ENCODE peak calls at places on chromosomes 6 and 20, in eight cellular contexts. U is stomach; E is fibroblast of lung; O is effector memory CD4-positive, alpha-beta T cell; F is upper lobe of right lung; K is GM23248; T is cardiac fibroblast; J is HFF-Myc. X is an unnamed sample.

GRCh38 chr6:133939778-133940667 is 13.0 kb upstream of the TBPL1 start:
- DNase-seq in U (no peak), K (no peak), E (no peak), F (no peak), T (no peak), J (no peak), O (no peak), X (no peak)

GRCh38 chr6:158819213-158819976 is at the start of gene EZR:
- DNase-seq in T (peak), O (peak), K (peak), E (peak), J (no peak), U (peak), F (peak), X (peak)

GRCh38 chr20:53016534-53017042 is 44.4 kb downstream of the TSHZ2 start:
- DNase-seq in O (no peak), U (no peak), K (no peak), F (no peak), J (no peak), E (no peak), T (no peak), X (no peak)

GRCh38 chr20:32316667-32317066 is 39.2 kb downstream of the KIF3B start:
- DNase-seq in J (no peak), O (no peak), T (no peak), F (no peak), K (peak), U (no peak), E (no peak), X (peak)

GRCh38 chr6:4797590-4797989 is 21.4 kb downstream of the CDYL start:
- DNase-seq in K (peak), T (no peak), F (no peak), U (no peak), J (no peak), E (peak), O (no peak), X (peak)

GRCh38 chr6:4256969-4257368 is 121.6 kb upstream of the ECI2 start:
- DNase-seq in U (no peak), F (no peak), T (no peak), E (peak), O (no peak), J (no peak), K (peak), X (no peak)

GRCh38 chr6:157001716-157002115 is 224.5 kb downstream of the ARID1B start:
- DNase-seq in J (no peak), K (no peak), T (no peak), O (no peak), F (no peak), U (no peak), E (no peak), X (no peak)

GRCh38 chr6:156010-156409 is 136.3 kb upstream of the DUSP22 start:
- DNase-seq in U (no peak), T (no peak), F (no peak), J (no peak), O (no peak), E (no peak), K (no peak), X (peak)

GRCh38 chr6:5652738-5653137 is 354.0 kb downstream of the NRN1 start:
- DNase-seq in K (no peak), F (no peak), J (no peak), E (no peak), O (no peak), U (no peak), T (no peak), X (no peak)

GRCh38 chr6:33198853-33199436 is 1.5 kb downstream of the RXRB start:
- DNase-seq in T (no peak), E (no peak), K (no peak), F (peak), J (no peak), O (no peak), U (no peak), X (no peak)

GRCh38 chr6:120899932-120900331 is 434.3 kb downstream of the TBC1D32 start:
- DNase-seq in T (no peak), E (no peak), K (no peak), J (no peak), U (no peak), F (no peak), O (no peak), X (no peak)

GRCh38 chr20:54275359-54276108 is 67.6 kb downstream of the PFDN4 start:
- DNase-seq in U (no peak), F (no peak), T (no peak), J (no peak), O (no peak), K (no peak), E (no peak), X (no peak)

GRCh38 chr6:51024126-51024525 is 205.5 kb downstream of the TFAP2B start:
- DNase-seq in O (no peak), T (no peak), J (no peak), K (no peak), F (no peak), E (no peak), U (no peak), X (no peak)

GRCh38 chr6:135936606-135937005 is 85.1 kb downstream of the PDE7B start:
- DNase-seq in E (peak), O (no peak), J (peak), T (peak), K (peak), U (no peak), F (no peak), X (peak)

GRCh38 chr6:42162812-42163211 is 10.4 kb upstream of the GUCA1A start:
- DNase-seq in J (no peak), O (no peak), F (no peak), E (no peak), K (no peak), T (no peak), U (no peak), X (no peak)

GRCh38 chr6:10626154-10626741 is 68.2 kb downstream of the C6orf52 start:
- DNase-seq in E (no peak), J (no peak), T (no peak), O (no peak), K (no peak), U (no peak), F (no peak), X (no peak)

GRCh38 chr6:84317463-84317862 is 90.0 kb upstream of the CEP162 start:
- DNase-seq in O (no peak), F (no peak), K (no peak), J (no peak), T (no peak), U (no peak), E (no peak), X (no peak)

GRCh38 chr6:147204060-147204785 is at the start of gene STXBP5:
- DNase-seq in J (no peak), K (peak), U (peak), O (peak), F (peak), E (peak), T (peak), X (peak)

GRCh38 chr6:88220493-88220892 is 54.3 kb upstream of the CNR1 start:
- DNase-seq in E (peak), T (peak), U (no peak), J (no peak), O (no peak), K (peak), F (no peak), X (peak)

GRCh38 chr6:154478691-154479090 is 31.8 kb downstream of the CNKSR3 start:
- DNase-seq in F (no peak), E (peak), J (no peak), U (no peak), T (no peak), K (peak), O (no peak), X (no peak)
- H3K4me3 ChIP-seq in F (no peak), E (no peak), J (peak), U (no peak), T (no peak), K (peak), O (no peak), X (no peak)

GRCh38 chr6:30769853-30770160 is 25.5 kb upstream of the IER3 start:
- DNase-seq in T (no peak), O (no peak), E (no peak), U (no peak), K (no peak), F (no peak), J (no peak), X (no peak)

GRCh38 chr6:30770164-30770563 is 25.8 kb upstream of the IER3 start:
- DNase-seq in J (no peak), E (peak), T (no peak), K (peak), O (no peak), U (no peak), F (no peak), X (peak)

GRCh38 chr6:30768634-30769087 is 24.3 kb upstream of the IER3 start:
- DNase-seq in J (no peak), O (no peak), T (no peak), F (no peak), U (no peak), K (peak), E (peak), X (no peak)

GRCh38 chr6:30770592-30770991 is 26.2 kb upstream of the IER3 start:
- DNase-seq in J (no peak), U (no peak), E (no peak), F (no peak), T (no peak), O (no peak), K (no peak), X (no peak)

DNA sequence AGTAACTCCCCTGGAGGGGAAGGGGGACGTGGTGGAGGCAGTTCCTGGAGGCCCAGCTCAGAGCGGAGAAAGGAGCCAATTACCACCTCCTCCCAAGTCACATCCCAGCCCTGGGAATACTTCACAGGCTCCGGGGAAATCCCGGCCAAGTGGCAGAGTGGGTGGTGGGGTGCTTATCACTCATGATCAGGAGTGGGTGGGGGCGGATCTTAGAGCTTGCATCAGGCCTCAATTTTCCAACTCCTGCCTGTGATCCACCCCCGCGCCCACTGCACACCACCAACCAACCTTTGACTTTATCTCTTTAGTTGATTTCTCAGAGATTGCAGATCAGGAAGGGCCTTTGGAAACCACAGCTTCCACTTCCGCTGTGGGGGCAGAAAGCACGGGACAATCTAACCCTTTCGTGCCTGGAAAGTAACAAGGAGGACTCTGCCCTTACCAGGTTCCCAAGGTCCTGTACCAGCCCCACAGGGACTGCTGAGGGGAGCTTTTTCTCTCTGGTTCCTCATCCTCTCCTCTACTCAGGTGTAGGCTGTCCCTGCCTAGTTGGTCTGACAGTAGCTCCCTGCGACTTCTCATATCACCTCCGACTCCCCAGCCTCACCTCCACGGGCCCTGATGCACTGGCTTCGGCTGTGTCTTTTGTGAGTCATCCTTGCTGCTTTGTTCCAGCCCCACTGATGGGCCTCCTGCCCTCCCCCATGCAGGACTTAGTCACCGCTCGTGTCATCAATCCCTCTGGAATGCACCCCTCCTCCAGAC is 24.9 kb upstream of the IER3 start:
- DNase-seq in O (peak), K (peak), U (peak), F (peak), E (peak), J (peak), T (peak), X (peak)
- H3K4me3 ChIP-seq in O (peak), K (peak), U (no peak), F (no peak), E (no peak), J (peak), T (no peak), X (peak)

GRCh38 chr20:51695574-51696303 is 72.5 kb downstream of the ATP9A start:
- DNase-seq in E (peak), J (peak), U (peak), F (no peak), T (peak), K (peak), O (no peak), X (peak)

GRCh38 chr20:51692806-51693400 is 75.3 kb downstream of the ATP9A start:
- DNase-seq in J (no peak), K (no peak), O (no peak), E (no peak), U (no peak), T (no peak), F (no peak), X (no peak)

GRCh38 chr20:51698252-51698651 is 69.9 kb downstream of the ATP9A start:
- DNase-seq in F (no peak), T (no peak), J (no peak), U (no peak), E (no peak), O (no peak), K (no peak), X (no peak)

GRCh38 chr20:51697119-51697826 is 70.9 kb downstream of the ATP9A start:
- DNase-seq in E (peak), J (no peak), U (no peak), F (no peak), K (no peak), O (no peak), T (peak), X (peak)

DNA sequence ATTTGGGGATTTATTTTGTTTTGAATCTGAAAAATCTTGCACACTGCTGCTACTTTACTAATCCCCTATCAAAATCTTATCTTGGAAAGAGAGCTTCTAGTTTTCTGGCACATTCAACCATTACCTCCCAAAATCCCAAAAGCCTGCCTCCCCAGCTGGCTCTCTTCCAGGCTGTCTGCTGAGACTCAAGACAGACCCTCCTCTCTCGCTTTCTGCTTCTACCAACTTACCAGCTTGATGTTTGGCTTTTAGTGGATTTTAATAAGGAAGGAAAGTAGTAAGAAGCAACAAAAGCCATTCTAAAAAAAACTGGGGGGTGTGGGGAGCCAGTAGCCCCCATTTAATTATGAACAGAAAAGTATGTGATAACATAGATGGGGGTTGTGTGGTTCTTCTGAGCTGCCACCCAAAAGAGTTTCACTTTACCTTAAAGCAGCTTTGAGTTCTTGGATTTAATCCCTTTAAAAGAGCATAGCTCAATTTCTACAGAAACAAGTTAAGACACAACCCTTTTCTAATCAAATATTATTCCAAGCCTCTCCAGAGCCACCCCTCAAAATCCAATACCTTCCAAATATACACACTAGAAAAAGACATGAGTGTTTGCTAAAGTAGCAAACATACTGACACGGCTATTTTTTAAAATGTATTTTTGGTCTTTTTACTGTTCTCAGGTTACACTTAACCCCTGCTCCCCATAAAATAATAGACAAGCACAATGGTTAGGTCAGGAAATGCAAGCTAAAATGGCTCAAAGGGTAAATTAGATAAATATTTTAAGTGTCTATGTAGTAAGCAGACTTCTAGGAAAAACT is 71.7 kb downstream of the ATP9A start:
- DNase-seq in U (no peak), E (peak), F (no peak), J (no peak), K (peak), T (peak), O (no peak), X (peak)
- H3K4me3 ChIP-seq in U (no peak), E (no peak), F (peak), J (peak), K (peak), T (no peak), O (no peak), X (no peak)

DNA sequence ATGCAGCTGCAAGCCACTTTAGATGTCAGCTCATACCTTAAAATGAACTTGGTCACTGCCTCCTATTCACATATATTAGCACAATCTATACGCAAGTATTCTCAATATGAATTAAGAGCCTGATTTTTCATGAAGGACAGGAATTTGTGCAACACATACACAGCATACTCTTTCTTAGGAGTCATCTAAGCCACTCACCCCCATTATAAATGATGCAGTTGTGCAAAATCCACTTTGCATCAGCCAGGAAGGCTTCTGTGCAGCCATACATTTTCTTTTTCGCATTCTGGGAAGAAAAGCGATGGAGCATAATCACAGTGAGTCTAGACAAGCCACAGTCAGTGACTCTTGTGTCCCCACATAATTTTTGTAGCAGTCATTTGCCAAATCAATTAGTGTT is 66.5 kb downstream of the ZMYND8 start:
- DNase-seq in E (no peak), K (peak), U (no peak), J (no peak), T (no peak), O (no peak), F (no peak), X (no peak)
- H3K4me3 ChIP-seq in E (no peak), K (no peak), U (no peak), J (no peak), T (no peak), O (no peak), F (no peak), X (no peak)

X was measured in fibroblast of mammary gland.